ENCODE peak calls at places on chromosomes 6 and 20, in nine cellular contexts. J is spleen, X is stomach, K is upper lobe of left lung, E is prostate gland, A is breast epithelium, B is transverse colon, F is HepG2, Z is vagina. H is an unnamed sample. For H3K4me1, the result is how much of the 10 kb centered on the place peaks cover.

GRCh38 chr6:170301184-170301583 is 5.4 kb upstream of the FAM120B start:
- DNase-seq in Z (no peak), A (no peak), K (no peak), F (no peak), J (no peak), E (no peak), B (no peak), X (no peak), H (no peak)

GRCh38 chr6:112956696-112957525 is 609.8 kb downstream of the RFPL4B start:
- DNase-seq in X (no peak), Z (no peak), K (no peak), F (no peak), B (no peak), A (no peak), E (no peak), J (no peak), H (no peak)

GRCh38 chr6:170363255-170363654 is 56.7 kb downstream of the FAM120B start:
- DNase-seq in B (no peak), A (no peak), Z (no peak), X (no peak), K (no peak), E (no peak), J (no peak), F (no peak), H (no peak)

GRCh38 chr6:37695857-37696219 is 1.8 kb downstream of the MDGA1 start:
- DNase-seq in J (no peak), E (no peak), B (no peak), F (no peak), X (no peak), A (no peak), K (no peak), Z (no peak), H (no peak)

GRCh38 chr6:7505196-7505699 is 36.2 kb upstream of the DSP start:
- DNase-seq in X (peak), A (peak), K (peak), E (peak), Z (no peak), B (peak), F (peak), J (no peak), H (no peak)

GRCh38 chr20:51456511-51457280 is 85.8 kb downstream of the NFATC2 start:
- DNase-seq in F (peak), A (peak), K (peak), Z (no peak), B (peak), E (peak), J (peak), X (peak), H (peak)

GRCh38 chr6:109791301-109791700 is 100.2 kb downstream of the FIG4 start:
- DNase-seq in F (no peak), J (no peak), Z (no peak), K (no peak), A (no peak), X (no peak), E (no peak), B (no peak), H (no peak)

GRCh38 chr6:34981951-34982350 is 92.9 kb downstream of the ANKS1A start:
- DNase-seq in X (no peak), J (no peak), A (no peak), Z (no peak), E (no peak), K (no peak), B (no peak), F (no peak), H (no peak)

GRCh38 chr6:161940519-161940918 is 666.7 kb upstream of the AGPAT4 start:
- DNase-seq in Z (no peak), K (no peak), E (no peak), B (no peak), A (no peak), F (no peak), J (no peak), X (no peak), H (no peak)

GRCh38 chr6:78308025-78308424 is 559.3 kb upstream of the IRAK1BP1 start:
- DNase-seq in B (no peak), Z (no peak), X (no peak), E (no peak), K (no peak), J (no peak), A (no peak), F (no peak), H (no peak)

GRCh38 chr20:44723798-44724362 is 8.7 kb downstream of the CCN5 start:
- DNase-seq in X (no peak), A (no peak), B (no peak), E (no peak), F (no peak), Z (no peak), K (no peak), J (no peak), H (no peak)

GRCh38 chr6:19231878-19232519 is 605.2 kb upstream of the ID4 start:
- DNase-seq in E (no peak), F (no peak), J (no peak), A (no peak), X (no peak), Z (no peak), K (peak), B (no peak), H (no peak)

GRCh38 chr6:6556162-6556737 is 32.3 kb upstream of the LY86 start:
- DNase-seq in E (no peak), Z (no peak), X (no peak), F (no peak), B (no peak), J (no peak), K (no peak), A (no peak), H (no peak)

GRCh38 chr6:102774326-102774725 is 1380.8 kb downstream of the GRIK2 start:
- DNase-seq in A (no peak), E (no peak), K (no peak), B (no peak), J (no peak), F (no peak), Z (no peak), X (no peak), H (no peak)

GRCh38 chr6:159931112-159931511 is 37.8 kb upstream of the IGF2R start:
- DNase-seq in B (no peak), Z (no peak), A (no peak), K (no peak), E (no peak), F (no peak), J (no peak), X (no peak), H (no peak)

GRCh38 chr20:15900443-15900842 is 672.8 kb downstream of the KIF16B start:
- DNase-seq in F (no peak), B (no peak), A (no peak), E (no peak), X (no peak), K (no peak), J (no peak), Z (no peak), H (no peak)

GRCh38 chr6:37615564-37616340 is 81.9 kb downstream of the MDGA1 start:
- DNase-seq in B (no peak), E (no peak), K (no peak), A (no peak), X (no peak), Z (no peak), F (no peak), J (no peak), H (no peak)

GRCh38 chr20:20371681-20372080 is 3.8 kb downstream of the INSM1 start:
- DNase-seq in J (no peak), B (no peak), K (no peak), A (no peak), X (no peak), Z (no peak), E (no peak), F (no peak), H (no peak)

GRCh38 chr6:158131926-158132325 is 36.1 kb downstream of the SERAC1 start:
- DNase-seq in B (no peak), F (peak), X (no peak), J (no peak), E (no peak), A (no peak), K (no peak), Z (no peak), H (no peak)

GRCh38 chr20:63067266-63067635 is 60.5 kb upstream of the BHLHE23 start:
- DNase-seq in K (no peak), B (no peak), A (no peak), E (no peak), Z (no peak), J (peak), F (no peak), X (no peak), H (no peak)

GRCh38 chr6:81751388-81752083 is 945 bp downstream of the TENT5A start:
- DNase-seq in F (peak), B (peak), K (peak), Z (no peak), J (peak), X (peak), E (peak), A (peak), H (no peak)

GRCh38 chr6:10951675-10952282 is 64.9 kb downstream of the SYCP2L start:
- DNase-seq in A (no peak), E (no peak), F (peak), X (no peak), J (no peak), Z (no peak), B (no peak), K (no peak), H (no peak)

GRCh38 chr20:35621560-35621946 is 5.9 kb downstream of the SPAG4 start:
- DNase-seq in X (no peak), Z (no peak), E (no peak), B (no peak), K (no peak), F (no peak), A (no peak), J (peak), H (no peak)

DNA sequence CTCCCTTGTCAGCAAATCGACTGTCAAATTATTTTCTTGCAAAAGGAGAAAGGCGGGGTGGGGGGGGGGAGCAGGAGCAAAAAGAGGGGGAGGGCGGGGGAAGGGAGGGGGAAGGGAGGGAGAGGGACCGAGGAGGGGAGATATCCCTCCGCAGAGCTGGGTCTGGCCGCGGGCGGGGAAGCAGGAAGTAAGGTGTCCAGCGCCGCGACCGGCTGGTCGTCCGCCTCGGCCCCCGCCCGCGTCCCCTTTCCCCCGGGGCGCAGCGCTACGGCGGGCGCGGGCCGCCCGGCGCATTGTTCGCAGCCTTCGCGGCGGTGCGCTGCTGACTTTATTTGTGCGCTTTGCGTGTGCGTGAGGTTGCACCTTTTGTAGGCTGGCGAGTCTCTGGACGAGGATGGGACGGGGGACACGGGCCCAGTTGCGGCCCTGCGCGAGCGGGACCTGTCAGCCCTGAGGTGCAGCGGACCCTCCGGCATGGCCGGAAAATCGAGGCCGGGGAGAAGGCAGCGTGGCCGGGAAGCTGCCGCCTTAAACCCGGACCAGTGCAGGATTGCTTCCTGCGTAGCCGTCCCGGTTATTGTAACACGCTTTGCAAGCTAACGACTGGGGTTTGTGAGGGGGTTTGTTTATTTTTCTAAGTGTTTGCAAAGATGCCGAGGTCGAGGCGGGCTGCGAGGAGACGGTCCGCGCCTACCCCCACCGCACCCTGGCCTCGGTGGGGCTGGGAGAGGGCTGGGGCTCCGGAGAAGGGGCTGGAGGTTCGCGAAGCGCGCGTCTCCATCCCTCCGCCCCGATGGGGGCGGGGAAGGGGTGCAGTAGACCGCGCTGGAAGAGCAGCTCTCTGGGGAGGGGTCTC is 673 bp upstream of the TRERF1 start:
- DNase-seq in E (peak), J (peak), Z (no peak), X (peak), A (peak), B (peak), F (no peak), K (peak), H (peak)
- TF ChIP-seq POLR2A in E (peak), J (no peak), Z (no peak), X (no peak), A (no peak), B (peak), F (no peak), K (peak), H (no peak)

DNA sequence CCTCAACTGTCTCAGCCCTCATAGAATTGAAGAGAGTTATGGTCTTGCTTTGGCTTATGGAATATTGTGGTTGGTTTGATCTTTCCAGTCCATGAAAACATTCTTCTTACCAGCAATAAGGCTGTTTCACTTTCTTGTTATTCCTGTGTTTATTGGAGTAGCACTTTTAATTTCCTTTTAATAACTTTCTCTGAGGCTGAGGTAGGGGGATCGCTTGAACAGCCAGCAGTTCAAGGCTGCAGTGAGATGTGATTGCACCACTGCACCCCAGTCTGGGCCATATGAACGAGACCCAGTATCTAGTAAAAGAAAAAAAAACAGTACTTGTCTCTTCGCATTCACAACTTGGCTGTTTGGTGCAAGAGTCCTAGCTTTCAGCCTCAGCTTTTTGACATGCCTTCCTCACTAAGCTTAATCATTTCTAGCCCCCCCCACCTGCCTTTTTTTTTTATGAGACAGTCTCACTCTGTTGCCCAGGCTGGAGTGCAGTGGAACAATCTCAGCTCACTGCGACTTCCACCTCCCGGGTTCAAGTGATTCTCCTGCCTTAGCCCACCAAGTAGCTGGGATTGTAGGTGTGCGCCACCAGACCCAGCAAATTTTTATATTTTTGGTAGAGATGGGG is 70.5 kb downstream of the NCOA3 start:
- DNase-seq in Z (no peak), F (no peak), A (no peak), X (no peak), B (no peak), J (no peak), K (no peak), E (no peak), H (no peak)
- H3K4me1 ChIP-seq in Z (half or more), F (half or more), A (under half), X (under half), B (under half), J (under half), K (half or more), E (under half), H (half or more)

GRCh38 chr6:3592371-3592941 is 135.6 kb upstream of the SLC22A23 start:
- DNase-seq in B (no peak), E (no peak), X (no peak), K (no peak), J (no peak), Z (no peak), F (peak), A (no peak), H (no peak)
- TF ChIP-seq POLR2AphosphoS5 in B (no peak), E (peak), X (no peak), K (no peak), J (no peak), Z (peak), F (no peak), A (peak), H (peak)

GRCh38 chr6:168377481-168377850 is 57.9 kb upstream of the DACT2 start:
- DNase-seq in E (no peak), B (no peak), F (no peak), X (no peak), Z (no peak), J (peak), A (no peak), K (no peak), H (no peak)
- TF ChIP-seq POLR2A in E (no peak), B (no peak), F (no peak), X (no peak), Z (no peak), J (no peak), A (no peak), K (no peak), H (no peak)

GRCh38 chr6:129135421-129135820 is 252.5 kb downstream of the LAMA2 start:
- DNase-seq in J (no peak), A (no peak), B (no peak), E (no peak), K (no peak), X (no peak), F (no peak), Z (no peak), H (no peak)

GRCh38 chr6:129131282-129131681 is 248.3 kb downstream of the LAMA2 start:
- DNase-seq in A (no peak), X (no peak), F (no peak), B (no peak), E (no peak), Z (no peak), J (no peak), K (peak), H (no peak)

GRCh38 chr6:129136751-129137150 is 253.8 kb downstream of the LAMA2 start:
- DNase-seq in K (no peak), Z (no peak), J (no peak), E (no peak), X (no peak), B (no peak), F (no peak), A (no peak), H (no peak)

GRCh38 chr6:129134535-129134934 is 251.6 kb downstream of the LAMA2 start:
- DNase-seq in Z (no peak), E (no peak), J (no peak), A (no peak), F (no peak), K (no peak), X (no peak), B (no peak), H (no peak)

GRCh38 chr6:129133770-129134192 is 250.8 kb downstream of the LAMA2 start:
- DNase-seq in K (no peak), E (no peak), Z (no peak), J (no peak), F (no peak), A (no peak), B (no peak), X (no peak), H (no peak)
- H3K4me1 ChIP-seq in K (under half), E (under half), Z (under half), J (under half), F (under half), A (under half), B (under half), X (under half), H (under half)

GRCh38 chr20:31694842-31695593 is 27.6 kb downstream of the BCL2L1 start:
- DNase-seq in J (no peak), A (no peak), X (no peak), F (no peak), Z (no peak), B (no peak), E (no peak), K (no peak), H (no peak)
- TF ChIP-seq POLR2AphosphoS5 in J (no peak), A (no peak), X (no peak), F (no peak), Z (no peak), B (no peak), E (no peak), K (no peak), H (no peak)

GRCh38 chr6:32252326-32253009 is 28.6 kb upstream of the NOTCH4 start:
- DNase-seq in K (no peak), A (no peak), B (no peak), E (no peak), Z (no peak), F (no peak), J (no peak), X (no peak), H (no peak)

GRCh38 chr6:32254761-32255211 is 30.9 kb upstream of the NOTCH4 start:
- DNase-seq in X (no peak), E (no peak), J (no peak), Z (no peak), A (no peak), K (no peak), B (no peak), F (no peak), H (no peak)

DNA sequence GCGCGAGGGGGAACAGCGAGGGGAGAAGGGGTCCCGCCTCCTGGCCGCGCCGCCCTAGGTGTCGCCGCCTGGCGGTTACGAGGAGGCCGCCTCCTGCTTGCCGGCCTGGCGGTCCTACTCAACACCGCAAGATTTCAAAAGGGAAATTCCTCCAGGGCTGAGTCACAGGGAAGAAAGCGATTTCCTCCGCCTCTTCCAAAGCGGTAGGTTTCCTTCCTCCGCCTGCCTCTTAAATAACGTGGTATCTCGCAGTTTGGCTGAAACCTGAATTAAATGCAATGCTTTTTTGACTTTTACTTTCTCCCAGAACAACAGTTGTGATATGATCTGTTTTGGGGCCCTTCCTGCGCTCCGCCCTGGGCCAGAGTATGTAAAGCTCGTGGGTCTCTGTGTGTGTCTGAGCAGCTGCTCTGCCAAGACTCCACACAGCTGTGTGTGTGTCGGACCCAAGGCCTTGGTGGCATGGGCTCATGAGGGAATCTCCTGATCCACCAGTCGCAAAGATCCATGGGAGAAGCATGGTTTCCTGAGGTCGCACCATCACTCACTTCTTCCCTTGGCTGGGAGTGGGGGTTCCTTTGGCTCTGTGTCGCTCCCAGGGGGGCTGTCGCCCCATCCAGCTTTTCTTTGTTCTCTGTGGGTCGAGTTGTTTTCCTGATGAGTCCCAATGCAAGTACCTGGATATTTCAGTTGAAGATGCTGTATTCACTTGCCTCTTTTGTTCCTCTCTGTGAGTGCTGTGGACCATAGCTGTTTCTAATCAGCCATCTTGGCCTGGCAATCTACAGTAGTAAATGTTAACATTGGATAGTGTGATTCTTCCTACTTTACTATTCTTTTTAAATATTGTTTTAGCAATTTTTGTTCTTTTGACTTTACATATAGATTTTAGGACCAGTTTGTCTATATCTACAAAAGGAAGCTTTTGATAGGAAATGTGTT is 31.6 kb upstream of the NOTCH4 start:
- DNase-seq in X (peak), A (peak), E (peak), B (peak), K (peak), J (peak), Z (no peak), F (peak), H (peak)
- TF ChIP-seq POLR2A in X (no peak), A (no peak), E (no peak), B (no peak), K (no peak), J (no peak), Z (no peak), F (no peak), H (no peak)

H was measured in esophagus muscularis mucosa.